ENCODE peak calls at places on chromosome 14, in eight cellular contexts. One of them, this sample, is unnamed. For H3K4me1, the result is how much of the 10 kb centered on the place peaks cover.

GRCh38 chr14:66228267-66228970 is 257.8 kb upstream of the CCDC196 start:
- DNase-seq in astrocyte: peak
- DNase-seq in MM.1S: no peak
- DNase-seq in trophoblast cell: no peak
- DNase-seq in fibroblast of lung: peak
- DNase-seq in PC-9: no peak
- DNase-seq in hepatocyte: no peak
- DNase-seq in GM23248: peak
- DNase-seq in this sample: no peak

GRCh38 chr14:72701610-72702009 is 192.3 kb downstream of the DPF3 start:
- DNase-seq in fibroblast of lung: no peak
- DNase-seq in PC-9: no peak
- DNase-seq in hepatocyte: no peak
- DNase-seq in astrocyte: no peak
- DNase-seq in trophoblast cell: no peak
- DNase-seq in MM.1S: no peak
- DNase-seq in GM23248: peak
- DNase-seq in this sample: no peak

GRCh38 chr14:66003082-66003740 is 483.0 kb upstream of the CCDC196 start:
- DNase-seq in astrocyte: no peak
- DNase-seq in fibroblast of lung: no peak
- DNase-seq in trophoblast cell: peak
- DNase-seq in MM.1S: no peak
- DNase-seq in GM23248: no peak
- DNase-seq in hepatocyte: no peak
- DNase-seq in PC-9: no peak
- DNase-seq in this sample: no peak

GRCh38 chr14:35052637-35053036 is 6.6 kb downstream of the FAM177A1 start:
- DNase-seq in hepatocyte: no peak
- DNase-seq in GM23248: no peak
- DNase-seq in fibroblast of lung: no peak
- DNase-seq in trophoblast cell: no peak
- DNase-seq in PC-9: no peak
- DNase-seq in astrocyte: no peak
- DNase-seq in MM.1S: no peak
- DNase-seq in this sample: no peak

GRCh38 chr14:73167727-73168126 is 31.4 kb downstream of the PSEN1 start:
- DNase-seq in MM.1S: no peak
- DNase-seq in fibroblast of lung: no peak
- DNase-seq in GM23248: no peak
- DNase-seq in PC-9: no peak
- DNase-seq in trophoblast cell: no peak
- DNase-seq in hepatocyte: no peak
- DNase-seq in astrocyte: no peak
- DNase-seq in this sample: peak

GRCh38 chr14:94045563-94046345 is 19.6 kb downstream of the OTUB2 start:
- DNase-seq in PC-9: no peak
- DNase-seq in hepatocyte: no peak
- DNase-seq in astrocyte: no peak
- DNase-seq in trophoblast cell: no peak
- DNase-seq in fibroblast of lung: no peak
- DNase-seq in GM23248: no peak
- DNase-seq in MM.1S: no peak
- DNase-seq in this sample: no peak

GRCh38 chr14:54815016-54815415 is 87.6 kb downstream of the GCH1 start:
- DNase-seq in astrocyte: peak
- DNase-seq in MM.1S: no peak
- DNase-seq in PC-9: no peak
- DNase-seq in GM23248: peak
- DNase-seq in fibroblast of lung: peak
- DNase-seq in hepatocyte: no peak
- DNase-seq in trophoblast cell: no peak
- DNase-seq in this sample: peak

GRCh38 chr14:60945984-60946383 is 34.9 kb downstream of the TRMT5 start:
- DNase-seq in hepatocyte: no peak
- DNase-seq in MM.1S: no peak
- DNase-seq in GM23248: peak
- DNase-seq in fibroblast of lung: no peak
- DNase-seq in astrocyte: peak
- DNase-seq in trophoblast cell: no peak
- DNase-seq in PC-9: no peak
- DNase-seq in this sample: no peak

GRCh38 chr14:74614508-74615495 is 2.8 kb upstream of the LTBP2 start:
- DNase-seq in trophoblast cell: no peak
- DNase-seq in PC-9: peak
- DNase-seq in hepatocyte: no peak
- DNase-seq in MM.1S: no peak
- DNase-seq in fibroblast of lung: no peak
- DNase-seq in astrocyte: peak
- DNase-seq in GM23248: peak
- DNase-seq in this sample: peak

GRCh38 chr14:74618078-74618952 is 6.3 kb upstream of the LTBP2 start:
- DNase-seq in MM.1S: no peak
- DNase-seq in astrocyte: peak
- DNase-seq in trophoblast cell: peak
- DNase-seq in GM23248: peak
- DNase-seq in hepatocyte: no peak
- DNase-seq in PC-9: peak
- DNase-seq in fibroblast of lung: peak
- DNase-seq in this sample: peak

GRCh38 chr14:74616507-74616906 is 4.5 kb upstream of the LTBP2 start:
- DNase-seq in hepatocyte: peak
- DNase-seq in PC-9: peak
- DNase-seq in MM.1S: no peak
- DNase-seq in fibroblast of lung: peak
- DNase-seq in trophoblast cell: no peak
- DNase-seq in astrocyte: peak
- DNase-seq in GM23248: peak
- DNase-seq in this sample: peak

GRCh38 chr14:74615735-74616134 is 3.7 kb upstream of the LTBP2 start:
- DNase-seq in hepatocyte: no peak
- DNase-seq in trophoblast cell: no peak
- DNase-seq in MM.1S: no peak
- DNase-seq in astrocyte: no peak
- DNase-seq in PC-9: no peak
- DNase-seq in fibroblast of lung: no peak
- DNase-seq in GM23248: peak
- DNase-seq in this sample: no peak

DNA sequence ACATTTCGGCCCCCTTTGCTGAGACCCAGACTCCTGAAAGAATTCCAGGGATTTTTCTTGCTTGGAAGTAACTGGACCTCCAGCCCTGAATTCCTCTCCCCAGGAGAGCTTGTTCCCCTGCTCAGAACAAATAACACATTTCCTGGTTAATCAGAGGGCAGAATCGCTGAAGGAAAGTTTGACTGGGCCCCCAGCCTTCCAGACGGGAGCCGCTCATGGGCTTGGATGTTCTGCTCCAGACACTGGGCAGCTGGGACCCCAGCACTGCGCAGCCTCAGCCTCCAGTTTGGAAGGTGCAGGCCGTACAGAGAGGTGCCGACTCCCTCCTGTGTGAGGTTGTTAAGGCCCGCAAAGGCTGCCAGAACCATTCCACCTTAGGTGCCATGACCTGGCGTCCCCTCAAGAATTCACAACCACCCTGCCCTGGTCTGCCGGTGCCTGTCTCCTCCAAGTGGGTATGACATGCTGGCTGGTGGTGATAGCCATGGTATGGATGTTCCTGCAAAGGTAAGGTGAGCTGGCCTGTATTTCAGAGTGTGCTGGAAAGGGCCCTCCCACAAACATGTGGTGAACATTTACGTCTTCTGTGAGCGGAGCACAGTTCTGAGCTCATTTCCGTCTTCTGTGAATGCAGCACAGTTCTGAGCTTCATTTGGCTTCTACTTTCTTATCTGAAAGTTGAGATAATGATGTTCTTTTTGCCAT is 5.1 kb upstream of the LTBP2 start:
- DNase-seq in GM23248: peak
- DNase-seq in PC-9: no peak
- DNase-seq in trophoblast cell: no peak
- DNase-seq in hepatocyte: no peak
- DNase-seq in fibroblast of lung: no peak
- DNase-seq in MM.1S: no peak
- DNase-seq in astrocyte: peak
- DNase-seq in this sample: no peak
- H2AFZ ChIP-seq in GM23248: no peak
- H2AFZ ChIP-seq in PC-9: no peak
- H2AFZ ChIP-seq in trophoblast cell: no peak
- H2AFZ ChIP-seq in hepatocyte: no peak
- H2AFZ ChIP-seq in fibroblast of lung: no peak
- H2AFZ ChIP-seq in MM.1S: no peak
- H2AFZ ChIP-seq in astrocyte: no peak
- H2AFZ ChIP-seq in this sample: no peak

DNA sequence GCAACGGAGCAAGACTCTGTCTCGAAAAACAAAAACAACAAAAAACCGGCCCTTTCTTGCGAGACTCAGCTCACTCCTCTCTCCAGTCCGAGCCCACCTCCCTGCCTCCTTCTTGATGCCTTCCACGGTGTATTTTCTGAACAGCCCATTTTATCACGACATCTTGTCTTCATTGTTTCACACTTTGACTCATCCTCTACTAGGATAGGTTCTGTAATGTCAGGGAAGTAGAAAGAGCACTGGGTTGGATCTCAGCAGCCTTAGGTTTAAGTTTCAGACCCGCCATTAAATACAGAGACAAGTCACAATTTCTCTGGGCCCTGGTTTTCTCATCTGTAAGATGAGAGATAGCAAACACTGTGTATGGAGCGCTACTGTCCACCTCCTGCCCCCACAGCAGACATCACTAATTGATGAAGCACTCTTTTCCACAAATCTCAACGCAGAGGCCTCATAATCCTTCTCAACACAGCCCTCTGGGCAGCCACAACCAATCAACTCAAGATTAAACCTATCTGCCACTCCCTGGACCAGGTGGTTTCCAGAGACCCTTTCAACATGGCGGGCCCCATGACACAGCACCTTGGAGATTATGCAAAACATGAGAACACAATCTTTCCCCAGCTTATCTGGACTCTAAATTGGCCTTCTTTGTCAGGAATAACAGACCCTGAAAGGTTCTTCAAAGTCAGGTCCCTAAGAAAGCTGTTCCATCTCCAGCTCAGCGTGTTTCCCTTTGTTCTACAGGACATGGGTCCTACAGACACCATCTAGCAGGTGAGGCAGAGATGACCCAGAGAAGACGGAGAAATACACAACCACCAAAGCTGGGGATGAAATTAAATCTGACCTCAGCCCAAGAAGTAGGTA is 35.6 kb downstream of the CCDC88C start:
- DNase-seq in astrocyte: no peak
- DNase-seq in fibroblast of lung: no peak
- DNase-seq in hepatocyte: no peak
- DNase-seq in MM.1S: no peak
- DNase-seq in PC-9: no peak
- DNase-seq in trophoblast cell: no peak
- DNase-seq in GM23248: no peak
- DNase-seq in this sample: no peak
- H3K4me1 ChIP-seq in astrocyte: under half
- H3K4me1 ChIP-seq in fibroblast of lung: under half
- H3K4me1 ChIP-seq in hepatocyte: under half
- H3K4me1 ChIP-seq in MM.1S: half or more
- H3K4me1 ChIP-seq in PC-9: under half
- H3K4me1 ChIP-seq in trophoblast cell: under half
- H3K4me1 ChIP-seq in GM23248: under half
- H3K4me1 ChIP-seq in this sample: under half

GRCh38 chr14:79511146-79511545 is 700.2 kb downstream of the DIO2 start:
- DNase-seq in astrocyte: peak
- DNase-seq in MM.1S: no peak
- DNase-seq in fibroblast of lung: no peak
- DNase-seq in trophoblast cell: no peak
- DNase-seq in PC-9: no peak
- DNase-seq in hepatocyte: no peak
- DNase-seq in GM23248: no peak
- DNase-seq in this sample: no peak

GRCh38 chr14:79513446-79513845 is 697.9 kb downstream of the DIO2 start:
- DNase-seq in MM.1S: no peak
- DNase-seq in fibroblast of lung: no peak
- DNase-seq in PC-9: no peak
- DNase-seq in astrocyte: no peak
- DNase-seq in trophoblast cell: no peak
- DNase-seq in hepatocyte: no peak
- DNase-seq in GM23248: no peak
- DNase-seq in this sample: no peak

GRCh38 chr14:79515158-79515557 is 696.1 kb downstream of the DIO2 start:
- DNase-seq in GM23248: peak
- DNase-seq in trophoblast cell: no peak
- DNase-seq in fibroblast of lung: no peak
- DNase-seq in PC-9: no peak
- DNase-seq in astrocyte: no peak
- DNase-seq in MM.1S: no peak
- DNase-seq in hepatocyte: no peak
- DNase-seq in this sample: no peak

GRCh38 chr14:79514700-79515099 is 696.6 kb downstream of the DIO2 start:
- DNase-seq in fibroblast of lung: peak
- DNase-seq in astrocyte: peak
- DNase-seq in trophoblast cell: no peak
- DNase-seq in MM.1S: no peak
- DNase-seq in hepatocyte: peak
- DNase-seq in PC-9: no peak
- DNase-seq in GM23248: peak
- DNase-seq in this sample: no peak

GRCh38 chr14:79516009-79516408 is 695.3 kb downstream of the DIO2 start:
- DNase-seq in hepatocyte: no peak
- DNase-seq in PC-9: no peak
- DNase-seq in astrocyte: no peak
- DNase-seq in MM.1S: no peak
- DNase-seq in fibroblast of lung: no peak
- DNase-seq in GM23248: no peak
- DNase-seq in trophoblast cell: no peak
- DNase-seq in this sample: no peak
- H3K4me2 ChIP-seq in hepatocyte: no peak
- H3K4me2 ChIP-seq in PC-9: no peak
- H3K4me2 ChIP-seq in astrocyte: no peak
- H3K4me2 ChIP-seq in MM.1S: no peak
- H3K4me2 ChIP-seq in fibroblast of lung: no peak
- H3K4me2 ChIP-seq in GM23248: no peak
- H3K4me2 ChIP-seq in trophoblast cell: no peak
- H3K4me2 ChIP-seq in this sample: no peak

DNA sequence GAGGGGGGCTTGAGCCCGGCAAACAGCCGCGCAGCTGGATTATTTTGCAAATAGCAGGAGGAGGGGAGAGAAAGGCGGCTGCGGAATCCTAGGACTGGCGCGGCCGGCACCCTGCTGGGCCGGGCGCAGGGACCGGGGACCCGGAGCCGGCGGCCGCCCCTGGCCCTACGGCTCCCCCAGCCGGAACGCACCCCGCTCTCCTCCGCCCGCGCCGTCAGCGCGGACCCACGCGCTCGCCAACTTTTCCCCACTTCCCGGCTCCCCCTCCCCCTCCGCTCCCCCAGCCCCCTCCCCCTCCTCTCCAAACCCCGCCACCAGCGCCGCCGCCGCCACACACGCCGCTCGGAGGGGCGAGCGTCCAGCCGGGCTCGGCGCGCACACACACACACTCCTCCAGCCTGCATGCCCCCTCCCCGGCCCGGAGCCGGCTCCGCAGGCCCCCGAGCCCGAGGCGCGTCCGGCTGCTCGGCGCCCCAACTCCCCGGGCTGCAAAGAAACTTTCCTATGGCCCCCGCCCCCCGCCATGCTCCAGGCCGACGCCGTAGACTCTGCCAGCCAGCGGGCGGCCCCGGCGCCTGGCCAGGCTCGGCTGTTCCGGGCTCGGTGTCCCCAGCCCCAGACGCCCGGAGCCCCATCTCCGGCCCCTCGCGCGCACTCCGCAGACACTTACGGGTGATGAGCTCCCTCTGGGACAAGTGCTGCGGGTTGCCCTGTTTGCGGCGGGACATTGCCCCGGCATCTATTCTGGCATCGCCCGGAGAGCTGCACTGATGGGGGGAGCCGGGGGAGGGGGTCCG is 1.3 kb downstream of the BCL11B start:
- DNase-seq in MM.1S: no peak
- DNase-seq in trophoblast cell: no peak
- DNase-seq in hepatocyte: peak
- DNase-seq in fibroblast of lung: no peak
- DNase-seq in GM23248: peak
- DNase-seq in astrocyte: no peak
- DNase-seq in PC-9: no peak
- DNase-seq in this sample: peak
- H2AFZ ChIP-seq in MM.1S: no peak
- H2AFZ ChIP-seq in trophoblast cell: peak
- H2AFZ ChIP-seq in hepatocyte: peak
- H2AFZ ChIP-seq in fibroblast of lung: no peak
- H2AFZ ChIP-seq in GM23248: no peak
- H2AFZ ChIP-seq in astrocyte: peak
- H2AFZ ChIP-seq in PC-9: no peak
- H2AFZ ChIP-seq in this sample: no peak

This sample was measured in osteoblast.